ENCODE peak calls at places on chromosomes 13 and 19, in five cellular contexts. G is H1, K is GM06990, Z is M059J, S is head of caudate nucleus. V is an unnamed sample.

GRCh38 chr19:5152013-5152763 is 183.3 kb downstream of the KDM4B start:
- DNase-seq in G (no peak), K (peak), Z (no peak), S (no peak), V (no peak)

GRCh38 chr19:14516746-14517438 is 1.3 kb downstream of the DNAJB1 start:
- DNase-seq in G (no peak), K (no peak), Z (no peak), S (no peak), V (no peak)

GRCh38 chr13:71672527-71672926 is 194.5 kb downstream of the DACH1 start:
- DNase-seq in G (no peak), K (no peak), Z (no peak), S (no peak), V (no peak)

GRCh38 chr13:25330541-25330940 is 29.1 kb downstream of the NUP58 start:
- DNase-seq in G (no peak), K (no peak), Z (peak), S (no peak), V (no peak)

GRCh38 chr13:113821847-113822246 is 42.0 kb downstream of the GAS6 start:
- DNase-seq in G (no peak), K (no peak), Z (no peak), S (no peak), V (no peak)

GRCh38 chr19:52946322-52947310 is 16.1 kb downstream of the ZNF816 start:
- DNase-seq in G (peak), K (no peak), Z (no peak), S (no peak), V (peak)

GRCh38 chr19:27909185-27909840 is 1303.6 kb downstream of the UQCRFS1 start:
- DNase-seq in G (no peak), K (no peak), Z (no peak), S (no peak), V (no peak)

GRCh38 chr13:37934339-37935191 is 65.0 kb upstream of the TRPC4 start:
- DNase-seq in G (peak), K (no peak), Z (no peak), S (no peak), V (no peak)

GRCh38 chr19:14479985-14480694 is 5.0 kb upstream of the PTGER1 start:
- DNase-seq in G (peak), K (peak), Z (no peak), S (peak), V (peak)

GRCh38 chr19:28619842-28620429 is 593.0 kb downstream of the UQCRFS1 start:
- DNase-seq in G (no peak), K (no peak), Z (no peak), S (no peak), V (no peak)

GRCh38 chr13:32174366-32174765 is 140.8 kb downstream of the ZAR1L start:
- DNase-seq in G (no peak), K (no peak), Z (no peak), S (no peak), V (no peak)

GRCh38 chr19:3142292-3142670 is 6.4 kb downstream of the GNA15 start:
- DNase-seq in G (no peak), K (no peak), Z (peak), S (no peak), V (no peak)

GRCh38 chr13:111187879-111188643 is 73.0 kb downstream of the ARHGEF7 start:
- DNase-seq in G (no peak), K (no peak), Z (peak), S (peak), V (no peak)

GRCh38 chr13:101565327-101565726 is 112.9 kb downstream of the ITGBL1 start:
- DNase-seq in G (no peak), K (no peak), Z (no peak), S (no peak), V (no peak)

GRCh38 chr13:102768914-102769313 is 4.7 kb downstream of the TEX30 start:
- DNase-seq in G (no peak), K (no peak), Z (no peak), S (no peak), V (no peak)

GRCh38 chr13:92187378-92187989 is 789.1 kb downstream of the GPC5 start:
- DNase-seq in G (no peak), K (no peak), Z (peak), S (no peak), V (peak)

GRCh38 chr13:78102121-78102677 is 183.6 kb upstream of the EDNRB start:
- DNase-seq in G (no peak), K (peak), Z (peak), S (no peak), V (no peak)

GRCh38 chr13:40148742-40149141 is 493.3 kb downstream of the COG6 start:
- DNase-seq in G (no peak), K (no peak), Z (no peak), S (no peak), V (no peak)

GRCh38 chr19:11673608-11674041 is 65.1 kb downstream of the ZNF823 start:
- DNase-seq in G (peak), K (peak), Z (peak), S (peak), V (peak)

GRCh38 chr19:52398091-52398461 is 427 bp downstream of the ZNF528 start:
- DNase-seq in G (no peak), K (no peak), Z (peak), S (no peak), V (no peak)

GRCh38 chr19:18297308-18297707 is 15.9 kb upstream of the JUND start:
- DNase-seq in G (no peak), K (no peak), Z (peak), S (no peak), V (no peak)

V was measured in iPS DF 6.9.